ENCODE peak calls at places on chromosomes 6 and 20, in seven cellular contexts. One of them, this sample, is unnamed.
A peak's percentile ranks its signal among the peaks of the same experiment; 100 is the strongest.

GRCh38 chr20:58583141-58583540 is 67.9 kb upstream of the APCDD1L start:
- DNase-seq in H1: no peak
- DNase-seq in pancreas: no peak
- DNase-seq in left lung: no peak
- DNase-seq in ovary: no peak
- DNase-seq in GM23338: no peak
- DNase-seq in heart left ventricle: no peak
- DNase-seq in this sample: no peak

GRCh38 chr20:40938020-40938419 is 90.6 kb upstream of the TOP1 start:
- DNase-seq in H1: no peak
- DNase-seq in pancreas: no peak
- DNase-seq in left lung: no peak
- DNase-seq in ovary: no peak
- DNase-seq in GM23338: peak; percentile 64
- DNase-seq in heart left ventricle: no peak
- DNase-seq in this sample: no peak

GRCh38 chr20:7346562-7346961 is 579.1 kb downstream of the BMP2 start:
- DNase-seq in H1: no peak
- DNase-seq in pancreas: no peak
- DNase-seq in left lung: no peak
- DNase-seq in ovary: no peak
- DNase-seq in GM23338: no peak
- DNase-seq in heart left ventricle: no peak
- DNase-seq in this sample: no peak

GRCh38 chr6:149273318-149273717 is 44.2 kb upstream of the TAB2 start:
- DNase-seq in H1: no peak
- DNase-seq in pancreas: no peak
- DNase-seq in left lung: peak; percentile 85
- DNase-seq in ovary: no peak
- DNase-seq in GM23338: no peak
- DNase-seq in heart left ventricle: peak; percentile 29
- DNase-seq in this sample: no peak

GRCh38 chr6:42407379-42407778 is 44.3 kb downstream of the TRERF1 start:
- DNase-seq in H1: no peak
- DNase-seq in pancreas: no peak
- DNase-seq in left lung: no peak
- DNase-seq in ovary: no peak
- DNase-seq in GM23338: no peak
- DNase-seq in heart left ventricle: no peak
- DNase-seq in this sample: no peak

GRCh38 chr6:38427492-38428210 is 212.1 kb downstream of the BTBD9 start:
- DNase-seq in H1: no peak
- DNase-seq in pancreas: no peak
- DNase-seq in left lung: no peak
- DNase-seq in ovary: no peak
- DNase-seq in GM23338: peak; percentile 42
- DNase-seq in heart left ventricle: no peak
- DNase-seq in this sample: no peak

GRCh38 chr6:103001724-103002123 is 1608.2 kb downstream of the GRIK2 start:
- DNase-seq in H1: no peak
- DNase-seq in pancreas: no peak
- DNase-seq in left lung: no peak
- DNase-seq in ovary: no peak
- DNase-seq in GM23338: no peak
- DNase-seq in heart left ventricle: no peak
- DNase-seq in this sample: no peak

GRCh38 chr6:90375681-90376439 is 79.2 kb upstream of the BACH2 start:
- DNase-seq in H1: no peak
- DNase-seq in pancreas: no peak
- DNase-seq in left lung: no peak
- DNase-seq in ovary: no peak
- DNase-seq in GM23338: no peak
- DNase-seq in heart left ventricle: no peak
- DNase-seq in this sample: no peak

GRCh38 chr6:136593748-136594490 is 43.7 kb upstream of the MAP7 start:
- DNase-seq in H1: no peak
- DNase-seq in pancreas: no peak
- DNase-seq in left lung: no peak
- DNase-seq in ovary: no peak
- DNase-seq in GM23338: peak; percentile 60
- DNase-seq in heart left ventricle: no peak
- DNase-seq in this sample: no peak

GRCh38 chr6:160750276-160750689 is 48.2 kb downstream of the PLG start:
- DNase-seq in H1: peak; percentile 38
- DNase-seq in pancreas: no peak
- DNase-seq in left lung: no peak
- DNase-seq in ovary: no peak
- DNase-seq in GM23338: peak; percentile 85
- DNase-seq in heart left ventricle: no peak
- DNase-seq in this sample: peak; percentile 64
- TF ChIP-seq CTCF in H1: peak; percentile 99
- TF ChIP-seq CTCF in pancreas: no peak
- TF ChIP-seq CTCF in left lung: no peak
- TF ChIP-seq CTCF in ovary: no peak
- TF ChIP-seq CTCF in GM23338: peak; percentile 89
- TF ChIP-seq CTCF in heart left ventricle: peak; percentile 25
- TF ChIP-seq CTCF in this sample: peak; percentile 70

GRCh38 chr6:166009385-166010031 is 158.1 kb downstream of the TBXT start:
- DNase-seq in H1: no peak
- DNase-seq in pancreas: no peak
- DNase-seq in left lung: no peak
- DNase-seq in ovary: no peak
- DNase-seq in GM23338: no peak
- DNase-seq in heart left ventricle: no peak
- DNase-seq in this sample: no peak

GRCh38 chr6:166008441-166009369 is 158.9 kb downstream of the TBXT start:
- DNase-seq in H1: no peak
- DNase-seq in pancreas: no peak
- DNase-seq in left lung: no peak
- DNase-seq in ovary: peak; percentile 71
- DNase-seq in GM23338: peak; percentile 56
- DNase-seq in heart left ventricle: peak; percentile 28
- DNase-seq in this sample: peak; percentile 63

GRCh38 chr6:166005846-166006592 is 161.6 kb downstream of the TBXT start:
- DNase-seq in H1: no peak
- DNase-seq in pancreas: peak; percentile 71
- DNase-seq in left lung: no peak
- DNase-seq in ovary: peak; percentile 93
- DNase-seq in GM23338: no peak
- DNase-seq in heart left ventricle: peak; percentile 75
- DNase-seq in this sample: peak; percentile 70

GRCh38 chr6:166006593-166007301 is 160.9 kb downstream of the TBXT start:
- DNase-seq in H1: no peak
- DNase-seq in pancreas: no peak
- DNase-seq in left lung: no peak
- DNase-seq in ovary: no peak
- DNase-seq in GM23338: peak; percentile 37
- DNase-seq in heart left ventricle: no peak
- DNase-seq in this sample: peak; percentile 41

GRCh38 chr6:166007349-166008263 is 160.0 kb downstream of the TBXT start:
- DNase-seq in H1: no peak
- DNase-seq in pancreas: peak; percentile 39
- DNase-seq in left lung: no peak
- DNase-seq in ovary: peak; percentile 90
- DNase-seq in GM23338: no peak
- DNase-seq in heart left ventricle: peak; percentile 71
- DNase-seq in this sample: peak; percentile 58
- H3K4me3 ChIP-seq in H1: peak overlapping the region; percentile 62
- H3K4me3 ChIP-seq in pancreas: no peak overlapping the region
- H3K4me3 ChIP-seq in left lung: no peak overlapping the region
- H3K4me3 ChIP-seq in ovary: peak overlapping the region; percentile 30
- H3K4me3 ChIP-seq in GM23338: peak overlapping the region; percentile 67
- H3K4me3 ChIP-seq in heart left ventricle: no peak overlapping the region
- H3K4me3 ChIP-seq in this sample: peak overlapping the region; percentile 55

GRCh38 chr20:34397096-34397495 is 34.0 kb downstream of the ITCH start:
- DNase-seq in H1: no peak
- DNase-seq in pancreas: no peak
- DNase-seq in left lung: no peak
- DNase-seq in ovary: no peak
- DNase-seq in GM23338: no peak
- DNase-seq in heart left ventricle: no peak
- DNase-seq in this sample: no peak
- H3K4me1 ChIP-seq in H1: no peaks in the 10 kb centered on the region
- H3K4me1 ChIP-seq in pancreas: peaks cover 3% of the 10 kb centered on the region
- H3K4me1 ChIP-seq in left lung: peaks cover 4% of the 10 kb centered on the region
- H3K4me1 ChIP-seq in ovary: peaks cover 2% of the 10 kb centered on the region
- H3K4me1 ChIP-seq in GM23338: peaks cover 6% of the 10 kb centered on the region
- H3K4me1 ChIP-seq in heart left ventricle: no peaks in the 10 kb centered on the region
- H3K4me1 ChIP-seq in this sample: no peaks in the 10 kb centered on the region

DNA sequence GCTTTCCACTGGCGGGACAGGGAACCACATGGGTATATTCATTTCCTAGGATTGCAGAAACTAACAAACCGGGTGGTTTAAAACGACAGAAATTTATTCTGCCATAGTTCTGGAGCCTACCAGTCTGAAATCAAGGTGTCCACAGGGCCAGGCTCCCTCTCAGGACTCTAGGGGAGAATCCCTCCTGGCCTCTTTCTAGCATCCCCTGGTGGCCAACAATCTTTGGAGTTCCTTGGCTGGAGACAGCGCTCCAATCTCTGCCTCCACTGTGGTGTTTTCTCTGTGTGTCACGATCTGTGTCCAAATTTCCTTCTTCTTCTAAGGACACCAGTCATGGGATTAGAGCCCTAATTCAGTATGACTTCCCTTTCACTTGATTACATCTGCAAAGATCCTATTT is 95.0 kb downstream of the SCML4 start:
- DNase-seq in H1: no peak
- DNase-seq in pancreas: no peak
- DNase-seq in left lung: no peak
- DNase-seq in ovary: no peak
- DNase-seq in GM23338: peak; percentile 60
- DNase-seq in heart left ventricle: no peak
- DNase-seq in this sample: no peak
- TF ChIP-seq CTCF in H1: peak; percentile 58
- TF ChIP-seq CTCF in pancreas: no peak
- TF ChIP-seq CTCF in left lung: no peak
- TF ChIP-seq CTCF in ovary: no peak
- TF ChIP-seq CTCF in GM23338: peak; percentile 52
- TF ChIP-seq CTCF in heart left ventricle: no peak
- TF ChIP-seq CTCF in this sample: peak; percentile 29

GRCh38 chr6:131635384-131636340 is 1.4 kb upstream of the ENPP3 start:
- DNase-seq in H1: no peak
- DNase-seq in pancreas: no peak
- DNase-seq in left lung: no peak
- DNase-seq in ovary: no peak
- DNase-seq in GM23338: no peak
- DNase-seq in heart left ventricle: no peak
- DNase-seq in this sample: no peak

GRCh38 chr6:131640100-131640499 is 3.0 kb downstream of the ENPP3 start:
- DNase-seq in H1: no peak
- DNase-seq in pancreas: no peak
- DNase-seq in left lung: no peak
- DNase-seq in ovary: no peak
- DNase-seq in GM23338: no peak
- DNase-seq in heart left ventricle: no peak
- DNase-seq in this sample: no peak

GRCh38 chr6:131640576-131640975 is 3.5 kb downstream of the ENPP3 start:
- DNase-seq in H1: no peak
- DNase-seq in pancreas: no peak
- DNase-seq in left lung: no peak
- DNase-seq in ovary: no peak
- DNase-seq in GM23338: no peak
- DNase-seq in heart left ventricle: no peak
- DNase-seq in this sample: no peak

GRCh38 chr6:131636880-131637792 is at the start of gene ENPP3:
- DNase-seq in H1: no peak
- DNase-seq in pancreas: no peak
- DNase-seq in left lung: no peak
- DNase-seq in ovary: no peak
- DNase-seq in GM23338: no peak
- DNase-seq in heart left ventricle: no peak
- DNase-seq in this sample: no peak

DNA sequence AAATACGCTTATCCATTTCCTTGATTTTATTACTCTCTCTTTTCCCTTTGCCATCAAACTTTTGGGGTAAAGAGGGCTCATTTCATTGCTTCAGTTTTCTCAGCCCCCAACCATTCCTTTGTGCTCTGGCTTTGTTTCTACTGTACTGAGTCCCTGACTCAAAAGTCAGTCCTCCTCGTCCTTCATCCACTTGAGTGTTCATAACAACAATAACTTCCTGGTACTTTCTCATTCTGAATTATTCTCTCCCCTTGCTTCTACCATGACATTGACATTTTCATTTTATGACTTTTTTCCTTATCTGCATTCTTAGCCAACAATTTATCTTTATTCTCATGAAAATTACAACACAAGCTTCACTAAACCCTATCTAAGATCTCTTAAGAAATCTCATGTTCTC is 911 bp downstream of the ENPP3 start:
- DNase-seq in H1: no peak
- DNase-seq in pancreas: no peak
- DNase-seq in left lung: no peak
- DNase-seq in ovary: no peak
- DNase-seq in GM23338: no peak
- DNase-seq in heart left ventricle: no peak
- DNase-seq in this sample: no peak
- H3K4me3 ChIP-seq in H1: no peak overlapping the region
- H3K4me3 ChIP-seq in pancreas: no peak overlapping the region
- H3K4me3 ChIP-seq in left lung: no peak overlapping the region
- H3K4me3 ChIP-seq in ovary: no peak overlapping the region
- H3K4me3 ChIP-seq in GM23338: no peak overlapping the region
- H3K4me3 ChIP-seq in heart left ventricle: no peak overlapping the region
- H3K4me3 ChIP-seq in this sample: no peak overlapping the region

DNA sequence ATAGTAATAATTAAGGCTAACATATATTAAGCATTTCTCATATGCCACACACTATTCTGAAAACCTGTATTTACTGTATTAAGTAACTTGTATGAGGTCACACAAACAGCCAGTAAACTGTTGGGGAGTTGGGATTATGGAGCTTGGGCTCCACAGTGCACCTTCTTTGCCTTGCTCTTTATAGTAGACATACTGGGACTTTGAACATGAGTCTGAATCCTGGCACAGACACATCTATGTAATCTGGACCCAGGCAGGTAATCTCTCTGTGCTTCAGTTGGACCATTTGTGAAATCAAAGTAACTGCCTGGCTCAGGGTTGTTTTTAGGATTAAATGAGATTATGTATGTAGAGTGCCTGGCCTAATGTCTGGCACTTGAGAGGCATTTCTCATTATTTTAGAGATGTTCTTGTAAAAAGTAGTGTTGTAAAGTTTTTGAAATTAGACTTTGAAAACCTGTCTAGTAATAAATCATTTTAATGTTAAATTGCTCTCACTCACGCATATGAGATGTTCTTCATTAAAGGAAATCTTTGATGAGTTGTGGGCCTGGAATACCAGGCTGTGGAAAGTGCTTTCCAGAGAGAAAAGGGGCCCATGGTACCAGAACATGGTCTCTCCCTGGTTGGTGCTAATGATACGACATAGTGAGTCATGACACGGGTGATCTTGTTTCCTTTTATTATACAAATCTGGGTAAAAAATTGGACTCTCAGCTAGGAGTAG is 34.3 kb downstream of the LRRC1 start:
- DNase-seq in H1: no peak
- DNase-seq in pancreas: no peak
- DNase-seq in left lung: no peak
- DNase-seq in ovary: no peak
- DNase-seq in GM23338: no peak
- DNase-seq in heart left ventricle: no peak
- DNase-seq in this sample: no peak
- H3K4me1 ChIP-seq in H1: peaks cover 2% of the 10 kb centered on the region
- H3K4me1 ChIP-seq in pancreas: peaks cover 10% of the 10 kb centered on the region
- H3K4me1 ChIP-seq in left lung: no peaks in the 10 kb centered on the region
- H3K4me1 ChIP-seq in ovary: peaks cover 3% of the 10 kb centered on the region
- H3K4me1 ChIP-seq in GM23338: peaks cover 25% of the 10 kb centered on the region
- H3K4me1 ChIP-seq in heart left ventricle: no peaks in the 10 kb centered on the region
- H3K4me1 ChIP-seq in this sample: peaks cover 13% of the 10 kb centered on the region

GRCh38 chr6:80523531-80523970 is 417.1 kb downstream of the BCKDHB start:
- DNase-seq in H1: peak; percentile 64
- DNase-seq in pancreas: no peak
- DNase-seq in left lung: peak; percentile 49
- DNase-seq in ovary: peak; percentile 30
- DNase-seq in GM23338: peak; percentile 94
- DNase-seq in heart left ventricle: no peak
- DNase-seq in this sample: peak; percentile 81
- TF ChIP-seq CTCF in H1: peak; percentile 82
- TF ChIP-seq CTCF in pancreas: no peak
- TF ChIP-seq CTCF in left lung: no peak
- TF ChIP-seq CTCF in ovary: no peak
- TF ChIP-seq CTCF in GM23338: peak; percentile 63
- TF ChIP-seq CTCF in heart left ventricle: no peak
- TF ChIP-seq CTCF in this sample: peak; percentile 61

This sample was measured in neural progenitor cell.